ENCODE peak calls at places on chromosomes 6 and 20, in four cellular contexts. U, H, K and N are unnamed samples.

GRCh38 chr6:82144852-82145332 is 102.7 kb downstream of the IBTK start:
- DNase-seq in U (no peak), H (peak; percentile 61), K (peak; percentile 75), N (peak; percentile 66)

GRCh38 chr6:21582651-21583050 is 10.9 kb upstream of the SOX4 start:
- DNase-seq in U (no peak), H (no peak), K (no peak), N (no peak)

GRCh38 chr6:78363688-78364087 is 503.7 kb upstream of the IRAK1BP1 start:
- DNase-seq in U (no peak), H (no peak), K (no peak), N (no peak)

GRCh38 chr6:11072080-11072479 is 21.6 kb upstream of the SMIM13 start:
- DNase-seq in U (no peak), H (no peak), K (no peak), N (no peak)

GRCh38 chr6:156773935-156774871 is 3.0 kb upstream of the ARID1B start:
- DNase-seq in U (no peak), H (no peak), K (no peak), N (no peak)

GRCh38 chr6:41286544-41287346 is at the start of gene TREM1:
- DNase-seq in U (no peak), H (peak; percentile 74), K (no peak), N (peak; percentile 20)

GRCh38 chr6:135129139-135129867 is 51.8 kb upstream of the MYB start:
- DNase-seq in U (no peak), H (no peak), K (no peak), N (no peak)

GRCh38 chr6:30759575-30760239 is 15.4 kb upstream of the IER3 start:
- DNase-seq in U (no peak), H (no peak), K (peak; percentile 95), N (no peak)

GRCh38 chr6:114084327-114084890 is 113.5 kb upstream of the HDAC2 start:
- DNase-seq in U (no peak), H (peak; percentile 42), K (peak; percentile 22), N (no peak)

GRCh38 chr6:121382467-121383121 is 48.3 kb upstream of the TBC1D32 start:
- DNase-seq in U (no peak), H (no peak), K (no peak), N (peak; percentile 25)

GRCh38 chr20:41175727-41176330 is 38.5 kb downstream of the PLCG1 start:
- DNase-seq in U (peak; percentile 34), H (no peak), K (no peak), N (no peak)

GRCh38 chr6:75422024-75422639 is 71.5 kb downstream of the FILIP1 start:
- DNase-seq in U (no peak), H (no peak), K (no peak), N (no peak)